ENCODE peak calls at places on chromosomes 2 and 18, in seven cellular contexts. B, V, G, U, N, L and H are unnamed samples.

GRCh38 chr2:8334866-8335325 is 347.0 kb upstream of the ID2 start:
- DNase-seq in B (no peak), V (no peak), G (no peak), U (no peak), N (no peak), L (no peak), H (no peak)

GRCh38 chr2:10839813-10840212 is 27.2 kb upstream of the PDIA6 start:
- DNase-seq in B (peak; percentile 17), V (no peak), G (no peak), U (peak; percentile 12), N (no peak), L (no peak), H (no peak)

GRCh38 chr2:120749506-120750431 is 14.1 kb downstream of the GLI2 start:
- DNase-seq in B (peak; percentile 88), V (no peak), G (no peak), U (peak; percentile 38), N (no peak), L (no peak), H (no peak)

GRCh38 chr2:202036601-202037037 is 3.0 kb downstream of the FZD7 start:
- DNase-seq in B (peak; percentile 66), V (peak; percentile 34), G (no peak), U (peak; percentile 77), N (peak; percentile 16), L (no peak), H (peak; percentile 56)

GRCh38 chr2:187078297-187078696 is 229.3 kb upstream of the ZSWIM2 start:
- DNase-seq in B (peak; percentile 58), V (peak; percentile 21), G (no peak), U (peak; percentile 41), N (no peak), L (no peak), H (no peak)

GRCh38 chr2:88692187-88692586 is 714 bp downstream of the RPIA start:
- DNase-seq in B (peak; percentile 23), V (no peak), G (no peak), U (no peak), N (peak; percentile 13), L (peak; percentile 54), H (no peak)

GRCh38 chr18:47263197-47263827 is 11.9 kb upstream of the SKOR2 start:
- DNase-seq in B (no peak), V (no peak), G (peak; percentile 68), U (no peak), N (no peak), L (no peak), H (no peak)

GRCh38 chr18:11955299-11956029 is 25.8 kb upstream of the IMPA2 start:
- DNase-seq in B (peak; percentile 95), V (peak; percentile 71), G (peak; percentile 81), U (peak; percentile 95), N (peak; percentile 36), L (peak; percentile 54), H (no peak)

GRCh38 chr18:53850918-53851317 is 373.6 kb downstream of the MBD2 start:
- DNase-seq in B (no peak), V (no peak), G (no peak), U (no peak), N (no peak), L (no peak), H (no peak)

GRCh38 chr2:17630089-17630488 is 89.6 kb downstream of the VSNL1 start:
- DNase-seq in B (no peak), V (no peak), G (no peak), U (no peak), N (no peak), L (no peak), H (no peak)

GRCh38 chr2:112148477-112148876 is 10.3 kb downstream of the FBLN7 start:
- DNase-seq in B (no peak), V (no peak), G (peak; percentile 44), U (no peak), N (no peak), L (no peak), H (no peak)

GRCh38 chr18:78891185-78891762 is 88.3 kb upstream of the SALL3 start:
- DNase-seq in B (no peak), V (no peak), G (no peak), U (no peak), N (no peak), L (no peak), H (no peak)

GRCh38 chr2:233100192-233100998 is 40.3 kb downstream of the INPP5D start:
- DNase-seq in B (no peak), V (no peak), G (no peak), U (no peak), N (no peak), L (no peak), H (no peak)

GRCh38 chr2:43303889-43304288 is 77.5 kb upstream of the ZFP36L2 start:
- DNase-seq in B (no peak), V (no peak), G (no peak), U (no peak), N (no peak), L (no peak), H (no peak)

GRCh38 chr2:235268535-235268934 is 225.3 kb upstream of the AGAP1 start:
- DNase-seq in B (peak; percentile 67), V (no peak), G (no peak), U (peak; percentile 39), N (no peak), L (no peak), H (no peak)

GRCh38 chr2:224882291-224883171 is 159.7 kb downstream of the DOCK10 start:
- DNase-seq in B (peak; percentile 58), V (peak; percentile 86), G (no peak), U (peak; percentile 93), N (no peak), L (no peak), H (no peak)

GRCh38 chr2:142038826-142039225 is 92.0 kb downstream of the LRP1B start:
- DNase-seq in B (no peak), V (peak; percentile 40), G (no peak), U (peak; percentile 32), N (no peak), L (no peak), H (no peak)

GRCh38 chr18:33557706-33558105 is 20.3 kb upstream of the ASXL3 start:
- DNase-seq in B (no peak), V (peak; percentile 61), G (no peak), U (no peak), N (no peak), L (no peak), H (no peak)

GRCh38 chr2:44560352-44560751 is 198.6 kb downstream of the CAMKMT start:
- DNase-seq in B (no peak), V (no peak), G (no peak), U (no peak), N (no peak), L (peak; percentile 17), H (no peak)
- TF ChIP-seq CTCF in B (peak; percentile 21), V (peak; percentile 64), G (peak; percentile 62), U (no peak), N (peak; percentile 50), L (no peak), H (peak; percentile 46)

GRCh38 chr2:198326431-198326830 is 522.0 kb downstream of the PLCL1 start:
- DNase-seq in B (no peak), V (no peak), G (no peak), U (peak; percentile 1), N (no peak), L (no peak), H (no peak)

GRCh38 chr2:198325359-198325758 is 521.0 kb downstream of the PLCL1 start:
- DNase-seq in B (no peak), V (peak; percentile 50), G (no peak), U (no peak), N (no peak), L (no peak), H (no peak)

GRCh38 chr2:198324071-198324470 is 519.7 kb downstream of the PLCL1 start:
- DNase-seq in B (no peak), V (no peak), G (no peak), U (no peak), N (no peak), L (no peak), H (no peak)

GRCh38 chr2:198321522-198322088 is 517.2 kb downstream of the PLCL1 start:
- DNase-seq in B (peak; percentile 6), V (no peak), G (no peak), U (no peak), N (no peak), L (no peak), H (no peak)

GRCh38 chr2:198322275-198322674 is 517.9 kb downstream of the PLCL1 start:
- DNase-seq in B (no peak), V (no peak), G (no peak), U (no peak), N (no peak), L (no peak), H (no peak)
- TF ChIP-seq CTCF in B (peak; percentile 46), V (no peak), G (peak; percentile 53), U (peak; percentile 42), N (no peak), L (no peak), H (peak; percentile 53)

GRCh38 chr2:48080534-48081316 is 174.4 kb upstream of the FBXO11 start:
- DNase-seq in B (no peak), V (no peak), G (no peak), U (no peak), N (no peak), L (no peak), H (no peak)
- TF ChIP-seq CTCF in B (no peak), V (no peak), G (no peak), U (no peak), N (no peak), L (no peak), H (no peak)

GRCh38 chr2:24822049-24822706 is 29.0 kb downstream of the CENPO start:
- DNase-seq in B (no peak), V (no peak), G (peak; percentile 26), U (peak; percentile 83), N (no peak), L (no peak), H (no peak)

GRCh38 chr2:24824071-24824588 is 30.9 kb downstream of the CENPO start:
- DNase-seq in B (no peak), V (no peak), G (no peak), U (no peak), N (no peak), L (no peak), H (no peak)

GRCh38 chr2:24825883-24826800 is 32.9 kb downstream of the CENPO start:
- DNase-seq in B (no peak), V (no peak), G (no peak), U (no peak), N (no peak), L (no peak), H (no peak)

GRCh38 chr2:24827321-24828261 is 34.4 kb downstream of the CENPO start:
- DNase-seq in B (peak; percentile 89), V (peak; percentile 54), G (no peak), U (peak; percentile 89), N (peak; percentile 68), L (peak; percentile 90), H (peak; percentile 75)

DNA sequence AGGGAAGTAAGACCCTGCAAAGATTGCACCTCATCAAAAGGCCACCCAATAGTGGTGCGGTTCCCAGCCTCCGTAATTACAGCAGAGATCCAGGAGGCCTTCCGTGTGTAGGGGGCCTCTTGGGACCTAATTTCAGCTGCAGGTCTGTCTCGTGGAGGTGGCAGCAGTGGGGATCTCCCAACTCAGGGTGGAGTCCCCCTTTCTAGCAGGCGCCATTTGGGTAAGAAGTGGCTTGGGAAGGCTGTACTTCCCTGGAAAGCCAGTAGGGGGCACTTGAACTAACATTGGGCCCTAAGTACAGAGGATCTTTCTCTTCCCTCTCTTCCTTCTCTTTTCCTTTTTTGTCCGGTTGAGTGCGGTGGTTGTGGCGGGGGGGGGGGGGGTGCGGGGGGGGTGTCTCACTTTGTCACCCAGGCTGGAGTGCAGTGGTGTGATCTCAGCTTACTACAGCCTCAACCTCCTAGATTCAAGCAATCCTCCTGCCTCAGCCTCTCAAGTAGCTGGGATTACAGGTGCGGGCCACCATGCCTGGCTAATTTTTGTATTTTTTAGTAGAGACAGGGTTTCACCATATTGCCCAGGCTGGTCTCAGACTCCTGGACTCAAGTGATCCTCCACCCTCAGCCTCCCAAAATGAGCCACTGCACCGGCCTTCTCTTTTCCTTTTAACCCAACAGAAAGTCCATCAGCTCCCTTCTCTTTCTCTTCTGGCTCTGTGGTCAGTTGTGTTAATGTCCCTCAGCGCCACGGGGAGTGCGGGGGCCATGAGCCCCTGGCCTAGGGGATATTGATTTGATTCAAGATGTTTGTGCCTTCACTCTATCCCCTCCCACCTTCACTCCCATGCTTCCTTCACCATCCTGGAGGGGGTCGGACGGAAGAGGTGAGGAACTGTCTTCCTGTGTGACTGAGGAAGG is 32.0 kb downstream of the CENPO start:
- DNase-seq in B (no peak), V (no peak), G (no peak), U (no peak), N (no peak), L (no peak), H (no peak)
- TF ChIP-seq CTCF in B (peak; percentile 49), V (peak; percentile 65), G (peak; percentile 69), U (peak; percentile 68), N (peak; percentile 49), L (peak; percentile 17), H (peak; percentile 64)